ENCODE peak calls at places on chromosomes 5 and 9, in nine cellular contexts. L, S, J, I, F, Y, R, N and A are unnamed samples.
A peak's percentile ranks its signal among the peaks of the same experiment; 100 is the strongest.

GRCh38 chr5:151078490-151079262 is 2.2 kb downstream of the TNIP1 start:
- ATAC-seq in L (no peak), S (no peak), J (peak; percentile 3), I (peak; percentile 64), F (peak; percentile 55), Y (peak; percentile 64), R (no peak), N (peak; percentile 66), A (peak; percentile 73)

GRCh38 chr5:134813827-134814226 is 31.9 kb upstream of the C5orf24 start:
- ATAC-seq in L (no peak), S (no peak), J (no peak), I (peak; percentile 24), F (no peak), Y (no peak), R (no peak), N (no peak), A (peak; percentile 70)

GRCh38 chr5:170747357-170747756 is 36.2 kb upstream of the GABRP start:
- ATAC-seq in L (no peak), S (no peak), J (peak; percentile 75), I (no peak), F (no peak), Y (no peak), R (no peak), N (no peak), A (no peak)

GRCh38 chr5:128782446-128782845 is 182.8 kb upstream of the SLC27A6 start:
- ATAC-seq in L (no peak), S (no peak), J (peak; percentile 88), I (no peak), F (no peak), Y (no peak), R (peak; percentile 98), N (no peak), A (no peak)

GRCh38 chr9:120436937-120437592 is 142.9 kb downstream of the CDK5RAP2 start:
- ATAC-seq in L (no peak), S (peak; percentile 87), J (peak; percentile 26), I (no peak), F (peak; percentile 50), Y (no peak), R (no peak), N (no peak), A (no peak)

GRCh38 chr5:177479774-177480173 is 6.3 kb upstream of the DBN1 start:
- ATAC-seq in L (no peak), S (peak; percentile 40), J (peak; percentile 7), I (no peak), F (no peak), Y (no peak), R (peak; percentile 0), N (no peak), A (no peak)

GRCh38 chr9:35771079-35771441 is 17.0 kb upstream of the MSMP start:
- ATAC-seq in L (no peak), S (peak; percentile 68), J (peak; percentile 92), I (no peak), F (no peak), Y (no peak), R (no peak), N (no peak), A (no peak)

GRCh38 chr9:68844623-68845612 is 139.9 kb downstream of the PIP5K1B start:
- ATAC-seq in L (no peak), S (peak; percentile 72), J (peak; percentile 60), I (no peak), F (no peak), Y (no peak), R (no peak), N (peak; percentile 22), A (peak; percentile 51)

GRCh38 chr9:5529683-5530221 is 19.4 kb downstream of the PDCD1LG2 start:
- ATAC-seq in L (no peak), S (peak; percentile 33), J (no peak), I (no peak), F (no peak), Y (no peak), R (peak; percentile 44), N (no peak), A (peak; percentile 85)

GRCh38 chr5:181217805-181218065 is 5.3 kb upstream of the TRIM41 start:
- ATAC-seq in L (peak; percentile 19), S (no peak), J (peak; percentile 2), I (no peak), F (peak; percentile 6), Y (peak; percentile 3), R (peak; percentile 15), N (peak; percentile 13), A (peak; percentile 62)

GRCh38 chr5:178249191-178249989 is 16.8 kb upstream of the PHYKPL start:
- ATAC-seq in L (peak; percentile 56), S (peak; percentile 76), J (peak; percentile 89), I (peak; percentile 55), F (peak; percentile 77), Y (peak; percentile 76), R (peak; percentile 72), N (peak; percentile 66), A (peak; percentile 57)

GRCh38 chr5:179437341-179438001 is 92.2 kb upstream of the ADAMTS2 start:
- ATAC-seq in L (no peak), S (peak; percentile 11), J (no peak), I (no peak), F (no peak), Y (no peak), R (no peak), N (no peak), A (no peak)

GRCh38 chr5:150513375-150514309 is 5.7 kb downstream of the NDST1 start:
- ATAC-seq in L (no peak), S (no peak), J (no peak), I (no peak), F (no peak), Y (no peak), R (no peak), N (no peak), A (no peak)

GRCh38 chr5:96257904-96258303 is 175.1 kb downstream of the PCSK1 start:
- ATAC-seq in L (no peak), S (no peak), J (no peak), I (peak; percentile 55), F (peak; percentile 36), Y (peak; percentile 77), R (peak; percentile 33), N (peak; percentile 86), A (no peak)

GRCh38 chr5:90606539-90606938 is 47.9 kb downstream of the ADGRV1 start:
- ATAC-seq in L (no peak), S (no peak), J (no peak), I (no peak), F (no peak), Y (no peak), R (no peak), N (no peak), A (no peak)

GRCh38 chr5:32991416-32991805 is 280.3 kb downstream of the NPR3 start:
- ATAC-seq in L (no peak), S (no peak), J (no peak), I (no peak), F (no peak), Y (no peak), R (peak; percentile 24), N (no peak), A (no peak)

GRCh38 chr9:99867968-99868367 is 38.5 kb upstream of the STX17 start:
- ATAC-seq in L (no peak), S (no peak), J (no peak), I (no peak), F (peak; percentile 69), Y (peak; percentile 70), R (no peak), N (peak; percentile 91), A (peak; percentile 42)

GRCh38 chr5:79416499-79416898 is 97.4 kb downstream of the HOMER1 start:
- ATAC-seq in L (no peak), S (peak; percentile 82), J (peak; percentile 56), I (no peak), F (peak; percentile 80), Y (no peak), R (no peak), N (no peak), A (peak; percentile 90)

GRCh38 chr9:114339130-114339908 is 9.7 kb downstream of the ORM2 start:
- ATAC-seq in L (peak; percentile 88), S (peak; percentile 75), J (no peak), I (peak; percentile 74), F (peak; percentile 63), Y (peak; percentile 71), R (peak; percentile 62), N (peak; percentile 58), A (peak; percentile 80)

GRCh38 chr5:83026930-83027687 is 50.1 kb downstream of the TMEM167A start:
- ATAC-seq in L (no peak), S (no peak), J (no peak), I (no peak), F (no peak), Y (no peak), R (no peak), N (no peak), A (peak; percentile 82)

GRCh38 chr5:133460172-133460758 is 152.1 kb downstream of the FSTL4 start:
- ATAC-seq in L (peak; percentile 65), S (no peak), J (no peak), I (no peak), F (no peak), Y (peak; percentile 49), R (peak; percentile 40), N (peak; percentile 52), A (no peak)

GRCh38 chr5:177086918-177087706 is 397 bp downstream of the FGFR4 start:
- ATAC-seq in L (peak; percentile 84), S (peak; percentile 75), J (peak; percentile 60), I (peak; percentile 77), F (peak; percentile 85), Y (peak; percentile 86), R (peak; percentile 58), N (peak; percentile 84), A (peak; percentile 76)

GRCh38 chr5:51383494-51384081 is 340 bp downstream of the ISL1 start:
- ATAC-seq in L (no peak), S (peak; percentile 9), J (no peak), I (no peak), F (no peak), Y (no peak), R (peak; percentile 6), N (no peak), A (no peak)

GRCh38 chr5:96919754-96920197 is 16.1 kb upstream of the LNPEP start:
- ATAC-seq in L (no peak), S (no peak), J (no peak), I (peak; percentile 95), F (peak; percentile 20), Y (peak; percentile 89), R (no peak), N (peak; percentile 92), A (peak; percentile 79)

GRCh38 chr9:89606567-89607311 is 1.9 kb downstream of the GADD45G start:
- ATAC-seq in L (no peak), S (peak; percentile 18), J (peak; percentile 5), I (peak; percentile 50), F (no peak), Y (peak; percentile 55), R (peak; percentile 46), N (peak; percentile 48), A (no peak)

GRCh38 chr9:129752915-129753724 is at the start of gene PTGES:
- ATAC-seq in L (peak; percentile 93), S (peak; percentile 87), J (peak; percentile 94), I (peak; percentile 49), F (peak; percentile 75), Y (peak; percentile 84), R (peak; percentile 71), N (peak; percentile 86), A (peak; percentile 47)

GRCh38 chr5:80147119-80147815 is 108.6 kb downstream of the SERINC5 start:
- ATAC-seq in L (no peak), S (no peak), J (peak; percentile 63), I (no peak), F (no peak), Y (no peak), R (no peak), N (no peak), A (no peak)

GRCh38 chr5:172666251-172666650 is 25.2 kb downstream of the NEURL1B start:
- ATAC-seq in L (peak; percentile 39), S (no peak), J (peak; percentile 64), I (no peak), F (no peak), Y (no peak), R (no peak), N (no peak), A (no peak)

GRCh38 chr5:157132302-157132612 is 10.4 kb downstream of the MED7 start:
- ATAC-seq in L (no peak), S (no peak), J (no peak), I (no peak), F (no peak), Y (no peak), R (no peak), N (no peak), A (no peak)